ENCODE peak calls at places on chromosomes 12 and 14, in nine cellular contexts. J is Panc1; Q is right atrium auricular region; D is heart left ventricle; W is brain microvascular endothelial cell; E is body of pancreas; C is effector memory CD4-positive, alpha-beta T cell; O is pancreas; N is GM23338. G is an unnamed sample.

GRCh38 chr14:56630707-56631106 is 51.1 kb downstream of the TMEM260 start:
- DNase-seq in J (no peak), Q (no peak), D (no peak), W (no peak), E (no peak), C (no peak), O (no peak), N (no peak), G (no peak)

GRCh38 chr12:123436017-123436964 is at the start of gene RILPL2:
- DNase-seq in J (no peak), Q (peak), D (peak), W (peak), E (peak), C (peak), O (peak), N (peak), G (peak)

GRCh38 chr14:69077841-69078240 is 75.1 kb downstream of the DCAF5 start:
- DNase-seq in J (no peak), Q (no peak), D (no peak), W (peak), E (no peak), C (no peak), O (no peak), N (no peak), G (no peak)

GRCh38 chr14:54317396-54317795 is 79.4 kb upstream of the CDKN3 start:
- DNase-seq in J (no peak), Q (no peak), D (no peak), W (no peak), E (no peak), C (no peak), O (no peak), N (no peak), G (no peak)

GRCh38 chr14:94936901-94937321 is 167.0 kb upstream of the GSC start:
- DNase-seq in J (no peak), Q (no peak), D (peak), W (no peak), E (peak), C (no peak), O (peak), N (no peak), G (peak)

GRCh38 chr14:103109789-103110415 is 13.4 kb upstream of the TNFAIP2 start:
- DNase-seq in J (no peak), Q (no peak), D (no peak), W (peak), E (peak), C (no peak), O (no peak), N (peak), G (no peak)

GRCh38 chr12:59164226-59164625 is 243.9 kb upstream of the LRIG3 start:
- DNase-seq in J (no peak), Q (no peak), D (no peak), W (peak), E (no peak), C (no peak), O (no peak), N (no peak), G (no peak)

GRCh38 chr14:33210304-33210703 is 271.6 kb downstream of the NPAS3 start:
- DNase-seq in J (no peak), Q (no peak), D (no peak), W (peak), E (no peak), C (no peak), O (no peak), N (peak), G (no peak)

GRCh38 chr12:55654506-55655224 is 18.0 kb downstream of the OR10P1 start:
- DNase-seq in J (no peak), Q (no peak), D (no peak), W (no peak), E (no peak), C (no peak), O (no peak), N (no peak), G (no peak)

GRCh38 chr12:55659486-55660385 is 23.0 kb downstream of the OR10P1 start:
- DNase-seq in J (no peak), Q (peak), D (peak), W (peak), E (no peak), C (no peak), O (no peak), N (peak), G (peak)

GRCh38 chr12:55658635-55659391 is 22.1 kb downstream of the OR10P1 start:
- DNase-seq in J (no peak), Q (no peak), D (no peak), W (no peak), E (no peak), C (no peak), O (no peak), N (no peak), G (no peak)

GRCh38 chr12:55657282-55657681 is 20.6 kb downstream of the OR10P1 start:
- DNase-seq in J (no peak), Q (no peak), D (no peak), W (no peak), E (no peak), C (no peak), O (no peak), N (no peak), G (no peak)

DNA sequence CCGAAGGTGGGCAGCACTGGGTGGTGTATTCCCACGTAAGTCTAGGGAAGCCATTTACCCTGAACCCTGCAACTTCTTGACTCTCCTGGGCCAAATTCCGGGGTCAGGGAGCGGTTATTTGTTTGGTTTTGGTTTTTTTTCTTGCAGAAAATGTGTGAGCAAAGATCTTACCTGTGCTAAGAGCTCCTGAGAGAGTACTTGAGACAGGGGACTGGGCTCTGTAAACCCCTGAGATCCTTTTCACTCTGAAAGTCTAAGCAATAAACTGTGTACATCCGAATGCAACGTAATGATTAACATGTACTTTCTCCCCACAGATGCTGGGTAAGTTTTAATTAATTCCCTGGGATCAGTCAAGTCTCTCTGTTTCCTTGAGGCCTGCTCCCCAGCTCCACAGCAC is 21.5 kb downstream of the OR10P1 start:
- DNase-seq in J (no peak), Q (no peak), D (no peak), W (no peak), E (no peak), C (no peak), O (no peak), N (no peak), G (no peak)
- H3K27ac ChIP-seq in J (no peak), Q (peak), D (peak), W (no peak), E (no peak), C (no peak), O (no peak), N (no peak), G (no peak)

GRCh38 chr14:63761356-63762117 is 33.7 kb upstream of the SGPP1 start:
- DNase-seq in J (no peak), Q (no peak), D (no peak), W (no peak), E (no peak), C (no peak), O (no peak), N (no peak), G (no peak)
- H3K27ac ChIP-seq in J (no peak), Q (no peak), D (no peak), W (no peak), E (no peak), C (no peak), O (no peak), N (no peak), G (no peak)

GRCh38 chr12:46358791-46359666 is 13.5 kb downstream of the SLC38A2 start:
- DNase-seq in J (no peak), Q (no peak), D (no peak), W (no peak), E (no peak), C (no peak), O (no peak), N (peak), G (no peak)
- H3K27ac ChIP-seq in J (no peak), Q (no peak), D (no peak), W (no peak), E (no peak), C (no peak), O (no peak), N (peak), G (no peak)

GRCh38 chr14:99561827-99562226 is 42.2 kb downstream of the CCDC85C start:
- DNase-seq in J (no peak), Q (no peak), D (no peak), W (no peak), E (peak), C (no peak), O (peak), N (no peak), G (no peak)
- H3K27ac ChIP-seq in J (peak), Q (no peak), D (no peak), W (no peak), E (peak), C (no peak), O (peak), N (no peak), G (no peak)

GRCh38 chr12:14418526-14418925 is 53.0 kb downstream of the ATF7IP start:
- DNase-seq in J (no peak), Q (no peak), D (no peak), W (no peak), E (no peak), C (no peak), O (no peak), N (no peak), G (no peak)

GRCh38 chr12:14410841-14411569 is 45.5 kb downstream of the ATF7IP start:
- DNase-seq in J (no peak), Q (no peak), D (no peak), W (no peak), E (no peak), C (peak), O (no peak), N (no peak), G (no peak)

GRCh38 chr12:14417717-14418116 is 52.2 kb downstream of the ATF7IP start:
- DNase-seq in J (no peak), Q (peak), D (peak), W (peak), E (peak), C (peak), O (no peak), N (peak), G (peak)

GRCh38 chr12:14416658-14417057 is 51.2 kb downstream of the ATF7IP start:
- DNase-seq in J (no peak), Q (no peak), D (peak), W (peak), E (peak), C (no peak), O (no peak), N (peak), G (no peak)
- H3K27ac ChIP-seq in J (peak), Q (peak), D (no peak), W (peak), E (no peak), C (peak), O (no peak), N (peak), G (no peak)

DNA sequence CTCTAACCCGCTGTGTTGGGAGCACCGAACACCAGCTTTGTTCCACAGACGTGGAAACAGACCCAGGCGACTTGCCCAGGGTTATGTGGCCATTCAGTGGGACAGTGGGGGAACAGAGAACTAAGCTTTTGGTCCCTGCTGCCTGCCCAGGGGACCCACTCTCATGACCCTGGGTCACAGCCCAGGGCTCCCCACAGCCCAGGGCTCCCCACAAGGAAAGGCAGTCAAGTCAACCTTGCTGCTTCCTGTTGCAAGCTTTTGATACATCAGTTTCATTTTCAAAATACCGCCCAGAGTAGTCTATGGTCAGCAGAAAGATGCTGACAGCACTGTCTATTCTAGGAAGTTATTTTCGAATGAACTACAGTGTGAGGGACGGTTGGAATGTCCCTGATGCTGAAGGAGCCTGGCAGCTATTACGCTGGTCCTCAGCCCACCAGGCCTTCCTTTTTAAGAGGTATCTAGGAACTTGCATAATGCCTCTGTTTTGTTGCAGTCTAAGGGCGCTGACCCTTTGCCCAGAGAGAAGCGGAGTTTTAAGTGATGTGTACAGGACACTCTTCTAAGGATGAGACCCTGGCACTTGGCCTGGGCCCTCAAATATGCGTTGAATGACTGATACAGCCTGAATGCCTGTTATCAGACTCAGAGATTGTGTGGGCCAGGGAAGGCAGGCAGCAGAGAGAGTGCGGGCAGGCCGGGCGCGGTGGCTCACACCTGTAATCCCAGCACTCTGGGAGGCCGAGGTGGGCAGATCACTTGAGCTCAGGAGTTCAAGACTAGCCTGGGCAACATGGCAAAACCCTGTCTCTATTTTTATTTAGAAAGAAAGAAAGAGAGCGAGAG is 12.6 kb upstream of the TTC7B start:
- DNase-seq in J (no peak), Q (peak), D (no peak), W (no peak), E (no peak), C (no peak), O (no peak), N (no peak), G (peak)
- H3K27ac ChIP-seq in J (peak), Q (peak), D (peak), W (no peak), E (peak), C (peak), O (peak), N (no peak), G (peak)

DNA sequence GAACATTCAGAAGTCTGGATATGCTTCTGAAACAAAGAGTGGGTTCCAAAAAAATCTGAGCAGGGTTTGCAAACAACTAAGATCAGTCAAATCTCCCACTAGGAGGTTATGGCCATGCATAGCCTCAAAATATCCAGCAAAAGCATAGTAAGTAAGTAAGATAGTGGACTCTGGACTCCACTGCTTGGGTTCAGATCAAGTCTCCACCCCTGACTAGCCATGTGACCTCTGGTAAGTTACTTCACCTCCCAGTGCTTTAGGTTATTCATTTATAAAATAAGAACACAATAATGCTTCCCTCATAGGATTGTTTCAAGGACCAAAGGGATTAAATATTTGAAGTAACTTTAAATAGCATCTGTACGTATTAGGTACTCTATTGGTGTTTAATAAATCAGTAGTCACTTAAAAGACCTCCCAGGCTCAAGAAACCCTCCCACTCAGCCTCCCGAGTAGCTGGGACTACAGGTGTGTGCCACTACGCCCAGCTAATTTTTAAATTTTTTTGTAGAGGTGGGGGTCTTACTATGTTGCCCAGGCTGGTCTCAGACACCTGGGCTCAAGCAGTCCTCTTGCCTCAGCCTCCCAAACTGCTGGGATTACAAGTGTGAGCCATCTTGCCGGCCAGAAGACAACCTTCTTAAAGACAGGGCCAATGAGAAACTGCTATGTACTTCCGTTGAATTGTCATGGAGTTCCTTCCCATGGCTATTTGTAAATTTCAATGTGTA is 95.7 kb upstream of the SOX5 start:
- DNase-seq in J (no peak), Q (no peak), D (no peak), W (no peak), E (peak), C (no peak), O (no peak), N (no peak), G (no peak)
- H3K27ac ChIP-seq in J (no peak), Q (peak), D (no peak), W (peak), E (no peak), C (no peak), O (no peak), N (no peak), G (no peak)

DNA sequence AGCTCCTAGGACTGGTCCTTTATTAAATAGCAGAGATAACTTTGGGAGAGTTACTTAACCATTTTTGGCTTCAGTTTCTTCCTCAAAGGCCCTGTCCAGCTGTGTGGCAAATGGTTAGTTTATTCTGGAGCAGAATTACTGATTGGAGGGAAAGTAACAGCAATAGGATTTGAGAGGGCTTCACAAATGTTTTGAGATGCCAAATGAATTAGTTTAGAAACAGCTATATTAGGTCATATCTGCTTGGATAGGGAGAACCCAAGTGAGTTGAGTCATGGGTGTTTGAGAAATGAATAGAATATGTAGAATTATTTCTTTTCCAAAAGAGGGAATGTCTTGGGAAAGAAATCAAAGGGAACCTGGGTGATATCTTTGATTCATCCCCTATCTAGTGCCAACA is 17.5 kb downstream of the RASSF3 start:
- DNase-seq in J (no peak), Q (no peak), D (no peak), W (no peak), E (no peak), C (no peak), O (no peak), N (no peak), G (no peak)
- H3K27ac ChIP-seq in J (peak), Q (peak), D (no peak), W (peak), E (no peak), C (peak), O (peak), N (peak), G (no peak)

G was measured in substantia nigra.